ENCODE peak calls at places on chromosomes 5 and 9, in nine cellular contexts. V is renal cortical epithelial cell; W is stimulated activated CD4-positive, alpha-beta T cell treated with anti-CD3 and anti-CD28 coated beads, Interleukin-1b, Interleukin-23, amount 100 ng/mL, for 24 hours; M is NB4; P is GM12865; O is stimulated activated CD8-positive, alpha-beta memory T cell treated with anti-CD3 and anti-CD28 coated beads, Interleukin-2, amount 100 ng/mL, for 48 hours; S is naive thymus-derived CD8-positive, alpha-beta T cell; Z is HT-29; E is HTR-8/SVneo. A is an unnamed sample.

GRCh38 chr9:134894136-134894860 is 13.7 kb downstream of the FCN2 start:
- DNase-seq in V (no peak), W (no peak), M (no peak), P (no peak), O (no peak), S (no peak), Z (no peak), E (no peak), A (no peak)

GRCh38 chr9:27184556-27185351 is 75.7 kb downstream of the TEK start:
- DNase-seq in V (peak), W (no peak), M (no peak), P (no peak), O (no peak), S (no peak), Z (peak), E (no peak), A (no peak)

GRCh38 chr9:69582018-69582417 is 90.2 kb downstream of the APBA1 start:
- DNase-seq in V (no peak), W (no peak), M (peak), P (no peak), O (no peak), S (no peak), Z (no peak), E (no peak), A (no peak)

GRCh38 chr5:56350595-56351170 is 117.6 kb upstream of the ANKRD55 start:
- DNase-seq in V (peak), W (no peak), M (peak), P (no peak), O (no peak), S (no peak), Z (peak), E (peak), A (no peak)

GRCh38 chr5:66724336-66724735 is 128.1 kb downstream of the MAST4 start:
- DNase-seq in V (no peak), W (no peak), M (no peak), P (no peak), O (no peak), S (no peak), Z (no peak), E (no peak), A (no peak)

GRCh38 chr9:21995652-21996275 is 1.2 kb downstream of the CDKN2B-AS1 start:
- DNase-seq in V (no peak), W (no peak), M (no peak), P (peak), O (no peak), S (no peak), Z (no peak), E (no peak), A (peak)

GRCh38 chr5:135030691-135031145 is 3.3 kb downstream of the PITX1 start:
- DNase-seq in V (no peak), W (no peak), M (no peak), P (no peak), O (no peak), S (no peak), Z (no peak), E (no peak), A (no peak)

GRCh38 chr5:151738125-151738848 is 20.1 kb downstream of the ATOX1 start:
- DNase-seq in V (no peak), W (no peak), M (no peak), P (no peak), O (no peak), S (no peak), Z (no peak), E (no peak), A (no peak)

GRCh38 chr5:147216552-147217154 is 18.2 kb upstream of the STK32A start:
- DNase-seq in V (peak), W (no peak), M (no peak), P (peak), O (no peak), S (no peak), Z (peak), E (no peak), A (no peak)

GRCh38 chr9:136438548-136438908 is 1.1 kb downstream of the INPP5E start:
- DNase-seq in V (no peak), W (no peak), M (peak), P (peak), O (no peak), S (no peak), Z (peak), E (no peak), A (peak)

GRCh38 chr9:110650991-110651411 is 17.6 kb upstream of the MUSK start:
- DNase-seq in V (peak), W (no peak), M (no peak), P (no peak), O (no peak), S (no peak), Z (no peak), E (peak), A (no peak)